ENCODE peak calls at places on chromosomes 3 and 15, in ten cellular contexts. X, B, K, C, T, O, G, U, Z and P are unnamed samples.

GRCh38 chr3:151439652-151440125 is 21.2 kb downstream of the IGSF10 start:
- DNase-seq in X (no peak), B (peak), K (peak), C (peak), T (peak), O (peak), G (peak), U (peak), Z (peak), P (peak)

GRCh38 chr15:77543159-77543882 is 89.4 kb downstream of the LINGO1 start:
- DNase-seq in X (peak), B (peak), K (peak), C (peak), T (peak), O (peak), G (peak), U (peak), Z (peak), P (peak)

GRCh38 chr3:93988283-93988682 is 8.3 kb downstream of the ARL13B start:
- DNase-seq in X (no peak), B (no peak), K (no peak), C (no peak), T (no peak), O (no peak), G (no peak), U (no peak), Z (no peak), P (no peak)

GRCh38 chr3:142987707-142988106 is 13.7 kb upstream of the U2SURP start:
- DNase-seq in X (no peak), B (peak), K (no peak), C (no peak), T (no peak), O (no peak), G (peak), U (no peak), Z (no peak), P (peak)

GRCh38 chr3:150447084-150447483 is 39.0 kb downstream of the TSC22D2 start:
- DNase-seq in X (no peak), B (no peak), K (no peak), C (no peak), T (no peak), O (no peak), G (no peak), U (no peak), Z (no peak), P (no peak)

GRCh38 chr15:88400591-88400990 is 66.6 kb downstream of the MRPL46 start:
- DNase-seq in X (no peak), B (no peak), K (no peak), C (no peak), T (no peak), O (no peak), G (no peak), U (no peak), Z (no peak), P (no peak)

GRCh38 chr3:81643721-81644120 is 117.7 kb downstream of the GBE1 start:
- DNase-seq in X (no peak), B (peak), K (peak), C (no peak), T (peak), O (peak), G (peak), U (no peak), Z (peak), P (peak)

GRCh38 chr3:195133462-195133861 is 137.5 kb downstream of the XXYLT1 start:
- DNase-seq in X (peak), B (peak), K (no peak), C (no peak), T (peak), O (no peak), G (no peak), U (no peak), Z (no peak), P (peak)

GRCh38 chr3:145384307-145384706 is 776.7 kb downstream of the PLOD2 start:
- DNase-seq in X (no peak), B (no peak), K (no peak), C (no peak), T (no peak), O (no peak), G (no peak), U (no peak), Z (no peak), P (no peak)

GRCh38 chr15:46266691-46267090 is 631.9 kb downstream of the SQOR start:
- DNase-seq in X (no peak), B (no peak), K (no peak), C (no peak), T (no peak), O (no peak), G (no peak), U (no peak), Z (no peak), P (peak)

GRCh38 chr3:190862209-190863118 is at the start of gene GMNC:
- DNase-seq in X (no peak), B (peak), K (peak), C (peak), T (peak), O (peak), G (peak), U (peak), Z (peak), P (peak)

GRCh38 chr3:88362428-88362827 is 212.7 kb downstream of the C3orf38 start:
- DNase-seq in X (no peak), B (no peak), K (no peak), C (no peak), T (peak), O (no peak), G (no peak), U (no peak), Z (no peak), P (no peak)

GRCh38 chr3:138640537-138640936 is 32.0 kb downstream of the FAIM start:
- DNase-seq in X (no peak), B (no peak), K (no peak), C (no peak), T (peak), O (no peak), G (no peak), U (no peak), Z (no peak), P (no peak)

GRCh38 chr3:159855599-159856495 is 132.8 kb upstream of the IL12A start:
- DNase-seq in X (no peak), B (no peak), K (no peak), C (no peak), T (no peak), O (no peak), G (no peak), U (no peak), Z (no peak), P (peak)

GRCh38 chr15:65400760-65401606 is 21.8 kb downstream of the IGDCC4 start:
- DNase-seq in X (peak), B (peak), K (peak), C (peak), T (peak), O (peak), G (peak), U (peak), Z (peak), P (peak)

GRCh38 chr3:28905798-28906197 is 375.1 kb upstream of the RBMS3 start:
- DNase-seq in X (no peak), B (no peak), K (no peak), C (no peak), T (no peak), O (no peak), G (no peak), U (no peak), Z (no peak), P (no peak)

GRCh38 chr3:197183582-197183981 is 114.8 kb downstream of the DLG1 start:
- DNase-seq in X (no peak), B (no peak), K (peak), C (no peak), T (no peak), O (no peak), G (no peak), U (no peak), Z (peak), P (peak)